ENCODE peak calls at places on chromosomes 3 and 15, in ten cellular contexts. M is A549; B is HCT116; S is CD8-positive, alpha-beta T cell; Y is neuronal stem cell; L is left ventricle myocardium inferior; A is upper lobe of left lung; Z is colonic mucosa; F is psoas muscle; O is heart left ventricle. K is an unnamed sample. For H3K9me3, the result is how much of the 10 kb centered on the place peaks cover.

GRCh38 chr15:29612096-29612495 is 210.2 kb downstream of the TJP1 start:
- DNase-seq in Y (no peak), O (no peak), B (no peak), S (no peak), Z (no peak), M (no peak), A (no peak), L (no peak), F (no peak), K (no peak)

GRCh38 chr15:30001592-30001991 is 81.2 kb upstream of the GOLGA8J start:
- DNase-seq in L (no peak), S (no peak), M (no peak), Z (no peak), Y (no peak), A (no peak), O (no peak), B (no peak), F (no peak), K (no peak)

GRCh38 chr15:55230051-55230670 is 33.4 kb upstream of the RSL24D1 start:
- DNase-seq in B (no peak), S (no peak), A (no peak), Y (no peak), F (no peak), O (no peak), M (no peak), L (no peak), Z (no peak), K (no peak)

GRCh38 chr3:185685231-185686035 is 99.3 kb downstream of the SENP2 start:
- DNase-seq in A (no peak), F (no peak), S (no peak), Y (no peak), B (no peak), O (no peak), Z (no peak), L (no peak), M (no peak), K (no peak)

GRCh38 chr3:15273214-15273613 is 59.2 kb downstream of the SH3BP5 start:
- DNase-seq in O (no peak), L (no peak), M (no peak), Y (no peak), Z (no peak), S (no peak), A (peak), B (no peak), F (no peak), K (no peak)

GRCh38 chr3:126485956-126486884 is 10.5 kb upstream of the ZXDC start:
- DNase-seq in B (no peak), F (no peak), Y (no peak), O (no peak), A (no peak), S (no peak), M (no peak), L (no peak), Z (no peak), K (no peak)

GRCh38 chr15:89017370-89018066 is 70.7 kb upstream of the ABHD2 start:
- DNase-seq in Z (peak), Y (peak), S (peak), L (peak), O (peak), M (peak), A (peak), F (peak), B (peak), K (peak)

GRCh38 chr15:29756358-29757267 is 65.7 kb downstream of the TJP1 start:
- DNase-seq in L (no peak), A (no peak), M (no peak), F (no peak), Z (no peak), B (no peak), S (no peak), O (no peak), Y (no peak), K (no peak)

GRCh38 chr15:93109370-93110105 is 20.5 kb upstream of the RGMA start:
- DNase-seq in Y (no peak), F (no peak), A (no peak), M (no peak), Z (no peak), S (no peak), O (no peak), B (no peak), L (no peak), K (no peak)

GRCh38 chr15:52230073-52230472 is 38.9 kb upstream of the GNB5 start:
- DNase-seq in F (no peak), S (no peak), L (no peak), Y (no peak), A (no peak), M (no peak), Z (no peak), O (no peak), B (no peak), K (no peak)

GRCh38 chr15:72599855-72600464 is 54.5 kb upstream of the GOLGA6B start:
- DNase-seq in Y (no peak), A (no peak), F (no peak), Z (peak), B (peak), M (peak), S (peak), O (no peak), L (no peak), K (peak)

GRCh38 chr3:64650096-64650622 is 37.6 kb downstream of the ADAMTS9 start:
- DNase-seq in O (no peak), Z (no peak), M (no peak), A (no peak), F (no peak), S (no peak), Y (no peak), L (no peak), B (no peak), K (no peak)

GRCh38 chr3:102936511-102936910 is 501.7 kb downstream of the ZPLD1 start:
- DNase-seq in F (no peak), O (no peak), M (no peak), A (no peak), S (no peak), Z (no peak), B (no peak), Y (no peak), L (no peak), K (no peak)

GRCh38 chr3:134885877-134886621 is 91.0 kb downstream of the EPHB1 start:
- DNase-seq in L (no peak), F (no peak), Y (no peak), B (no peak), O (no peak), M (no peak), Z (no peak), S (no peak), A (no peak), K (peak)

GRCh38 chr3:37849146-37849545 is 12.5 kb upstream of the CTDSPL start:
- DNase-seq in A (no peak), S (no peak), F (no peak), Z (no peak), Y (no peak), B (no peak), L (no peak), O (no peak), M (no peak), K (no peak)

GRCh38 chr3:33096103-33096868 is 660 bp downstream of the GLB1 start:
- DNase-seq in A (peak), Z (peak), Y (peak), O (peak), L (peak), S (peak), M (peak), B (no peak), F (peak), K (peak)

GRCh38 chr15:75718326-75718725 is 5.7 kb upstream of the CSPG4 start:
- DNase-seq in O (no peak), Y (no peak), F (no peak), L (no peak), Z (no peak), A (no peak), S (no peak), B (no peak), M (no peak), K (no peak)

GRCh38 chr3:170809975-170810357 is 60.0 kb downstream of the RPL22L1 start:
- DNase-seq in F (no peak), S (no peak), B (no peak), A (no peak), Z (no peak), M (no peak), O (no peak), L (no peak), Y (no peak), K (no peak)

GRCh38 chr3:158105124-158105709 is 1.0 kb downstream of the SHOX2 start:
- DNase-seq in Z (no peak), M (peak), L (no peak), S (no peak), F (no peak), A (no peak), B (no peak), O (no peak), Y (no peak), K (no peak)

GRCh38 chr15:69156726-69157381 is 3.6 kb upstream of the GLCE start:
- DNase-seq in M (no peak), F (no peak), L (no peak), S (no peak), Y (no peak), O (no peak), A (no peak), Z (no peak), B (no peak), K (no peak)

GRCh38 chr3:127747751-127748521 is 74.4 kb downstream of the MGLL start:
- DNase-seq in S (no peak), L (peak), Y (no peak), B (no peak), A (peak), M (peak), O (peak), F (peak), Z (peak), K (no peak)

GRCh38 chr15:40238481-40238926 is 359 bp upstream of the PAK6 start:
- DNase-seq in L (no peak), F (no peak), A (no peak), S (no peak), M (no peak), Y (no peak), O (no peak), Z (no peak), B (no peak), K (no peak)

GRCh38 chr3:46713898-46714552 is 3.6 kb downstream of the PRSS50 start:
- DNase-seq in O (no peak), F (no peak), S (no peak), M (no peak), Z (no peak), Y (no peak), L (no peak), A (peak), B (no peak), K (no peak)

GRCh38 chr3:179666436-179667035 is 13.7 kb downstream of the USP13 start:
- DNase-seq in L (peak), A (peak), F (peak), B (no peak), S (no peak), M (no peak), Z (no peak), Y (no peak), O (peak), K (no peak)

GRCh38 chr15:43190178-43190577 is 5.0 kb downstream of the CCNDBP1 start:
- DNase-seq in L (peak), Y (no peak), O (peak), M (no peak), Z (no peak), S (no peak), A (no peak), F (peak), B (no peak), K (no peak)

GRCh38 chr3:11655188-11655928 is 11.6 kb upstream of the VGLL4 start:
- DNase-seq in L (no peak), M (peak), S (no peak), B (peak), F (no peak), Y (no peak), O (no peak), Z (no peak), A (no peak), K (no peak)

GRCh38 chr15:20271647-20272046 is 270.0 kb downstream of the GOLGA6L6 start:
- DNase-seq in A (no peak), Y (no peak), S (no peak), O (no peak), B (no peak), M (no peak), Z (no peak), L (no peak), F (no peak), K (no peak)
- H3K9me3 ChIP-seq in A (under half), Y (under half), S (under half), O (under half), B (under half), M (half or more), Z (under half), L (under half), F (under half), K (under half)

GRCh38 chr3:31945738-31946052 is 35.4 kb downstream of the OSBPL10 start:
- DNase-seq in A (no peak), B (no peak), L (no peak), Z (no peak), F (no peak), O (no peak), S (no peak), Y (no peak), M (no peak), K (no peak)
- H3K27ac ChIP-seq in A (no peak), B (no peak), L (peak), Z (no peak), F (peak), O (peak), S (no peak), Y (no peak), M (no peak), K (no peak)

GRCh38 chr3:149831321-149831720 is 18.3 kb downstream of the RNF13 start:
- DNase-seq in Y (no peak), S (no peak), F (no peak), A (no peak), B (no peak), M (no peak), L (no peak), Z (no peak), O (no peak), K (no peak)
- H3K9me3 ChIP-seq in Y (under half), S (under half), F (under half), A (under half), B (under half), M (under half), L (under half), Z (under half), O (under half), K (under half)

GRCh38 chr15:66504563-66505429 is at the start of the genes RPL4 and ZWILCH:
- DNase-seq in L (peak), S (peak), F (peak), B (peak), A (peak), O (peak), Y (peak), Z (peak), M (peak), K (peak)
- H3K27ac ChIP-seq in L (peak), S (peak), F (peak), B (peak), A (peak), O (peak), Y (peak), Z (peak), M (peak), K (peak)

GRCh38 chr3:177522051-177522450 is 324.8 kb upstream of the TBL1XR1 start:
- DNase-seq in M (no peak), B (no peak), Y (no peak), A (no peak), S (no peak), L (no peak), F (no peak), O (no peak), Z (no peak), K (no peak)
- H3K9me3 ChIP-seq in M (under half), B (under half), Y (under half), A (under half), S (under half), L (under half), F (under half), O (under half), Z (under half), K (under half)

GRCh38 chr3:42488687-42489086 is 13.8 kb upstream of the VIPR1 start:
- DNase-seq in S (no peak), A (peak), F (no peak), B (no peak), Y (no peak), M (no peak), Z (no peak), O (no peak), L (no peak), K (no peak)

GRCh38 chr3:42491876-42492507 is 10.5 kb upstream of the VIPR1 start:
- DNase-seq in M (no peak), O (no peak), A (peak), L (no peak), Y (no peak), S (no peak), Z (peak), B (no peak), F (no peak), K (no peak)

GRCh38 chr3:42489937-42490227 is 12.6 kb upstream of the VIPR1 start:
- DNase-seq in Z (no peak), L (no peak), A (peak), O (no peak), F (no peak), B (no peak), S (no peak), Y (no peak), M (no peak), K (no peak)

GRCh38 chr3:42489116-42489936 is 13.1 kb upstream of the VIPR1 start:
- DNase-seq in M (no peak), Y (no peak), S (no peak), A (peak), B (no peak), O (no peak), L (no peak), F (no peak), Z (no peak), K (no peak)

GRCh38 chr3:42490243-42490642 is 12.2 kb upstream of the VIPR1 start:
- DNase-seq in M (peak), A (peak), F (no peak), B (peak), Y (no peak), O (peak), L (peak), Z (peak), S (no peak), K (no peak)
- H3K27ac ChIP-seq in M (peak), A (peak), F (no peak), B (peak), Y (no peak), O (peak), L (peak), Z (peak), S (no peak), K (no peak)